ENCODE peak calls at places on chromosomes 4 and X, in seven cellular contexts. C is osteocyte, J is GM04504, S is MV-4-11, B is NCI-H2171 treated with DMSO at 0.1 percent for 48 hours, O is Peyer's patch, P is neural progenitor cell. G is an unnamed sample.

GRCh38 chr4:111399523-111400135 is 745.6 kb upstream of the FAM241A start:
- DNase-seq in C (no peak), J (no peak), S (no peak), B (peak), O (no peak), P (no peak), G (no peak)

GRCh38 chr4:88286897-88287296 is 2.5 kb upstream of the PPM1K start:
- DNase-seq in C (no peak), J (no peak), S (no peak), B (no peak), O (no peak), P (no peak), G (no peak)

GRCh38 chrX:13377537-13377936 is 57.7 kb upstream of the ATXN3L start:
- DNase-seq in C (no peak), J (peak), S (peak), B (peak), O (no peak), P (no peak), G (no peak)

GRCh38 chr4:135244605-135245146 is 1043.1 kb upstream of the PABPC4L start:
- DNase-seq in C (no peak), J (no peak), S (no peak), B (no peak), O (no peak), P (no peak), G (no peak)

GRCh38 chr4:181264908-181265307 is 978.3 kb upstream of the TENM3 start:
- DNase-seq in C (no peak), J (no peak), S (no peak), B (no peak), O (no peak), P (peak), G (no peak)

GRCh38 chr4:1590244-1590643 is 93.9 kb downstream of the FAM53A start:
- DNase-seq in C (no peak), J (no peak), S (no peak), B (no peak), O (no peak), P (no peak), G (no peak)

GRCh38 chrX:133544105-133544504 is 128.8 kb upstream of the GPC4 start:
- DNase-seq in C (no peak), J (peak), S (peak), B (no peak), O (no peak), P (no peak), G (no peak)

GRCh38 chrX:19658030-19658429 is 142.7 kb upstream of the MAP3K15 start:
- DNase-seq in C (no peak), J (no peak), S (no peak), B (no peak), O (no peak), P (no peak), G (no peak)

GRCh38 chr4:156084312-156084811 is 130.7 kb upstream of the CTSO start:
- DNase-seq in C (no peak), J (no peak), S (no peak), B (no peak), O (no peak), P (no peak), G (no peak)

GRCh38 chr4:12595986-12596385 is 888.2 kb downstream of the RAB28 start:
- DNase-seq in C (no peak), J (no peak), S (no peak), B (no peak), O (no peak), P (no peak), G (no peak)

GRCh38 chrX:150643271-150643670 is 49.9 kb upstream of the MTMR1 start:
- DNase-seq in C (no peak), J (no peak), S (no peak), B (no peak), O (no peak), P (no peak), G (no peak)

GRCh38 chr4:56130609-56131150 is 181.9 kb downstream of the CEP135 start:
- DNase-seq in C (no peak), J (no peak), S (no peak), B (no peak), O (no peak), P (no peak), G (no peak)

GRCh38 chrX:24561121-24561520 is 86.0 kb downstream of the PCYT1B start:
- DNase-seq in C (no peak), J (no peak), S (peak), B (no peak), O (no peak), P (peak), G (no peak)

GRCh38 chr4:148163011-148163410 is 279.2 kb downstream of the NR3C2 start:
- DNase-seq in C (no peak), J (no peak), S (no peak), B (no peak), O (no peak), P (no peak), G (no peak)

GRCh38 chr4:56127698-56128097 is 179.0 kb downstream of the CEP135 start:
- DNase-seq in C (no peak), J (no peak), S (no peak), B (no peak), O (no peak), P (peak), G (no peak)

GRCh38 chr4:123640271-123640670 is 243.7 kb downstream of the SPRY1 start:
- DNase-seq in C (no peak), J (no peak), S (no peak), B (no peak), O (no peak), P (no peak), G (no peak)

GRCh38 chr4:20839957-20840356 is 139.7 kb downstream of the PACRGL start:
- DNase-seq in C (no peak), J (peak), S (no peak), B (no peak), O (no peak), P (no peak), G (no peak)

GRCh38 chr4:87092389-87093141 is 127.9 kb downstream of the KLHL8 start:
- DNase-seq in C (no peak), J (peak), S (no peak), B (peak), O (peak), P (no peak), G (no peak)

GRCh38 chrX:103329991-103330390 is at the start of gene TCEAL7:
- DNase-seq in C (no peak), J (no peak), S (no peak), B (no peak), O (no peak), P (peak), G (no peak)

GRCh38 chrX:55312655-55313054 is 47.9 kb upstream of the PAGE3 start:
- DNase-seq in C (no peak), J (no peak), S (no peak), B (no peak), O (no peak), P (no peak), G (no peak)

GRCh38 chrX:41449615-41450014 is 2.5 kb downstream of the NYX start:
- DNase-seq in C (no peak), J (peak), S (peak), B (no peak), O (no peak), P (no peak), G (no peak)

GRCh38 chrX:63441717-63442116 is 90.6 kb upstream of the SPIN4 start:
- DNase-seq in C (no peak), J (no peak), S (no peak), B (no peak), O (no peak), P (no peak), G (no peak)

GRCh38 chrX:53682885-53683555 is 3.5 kb downstream of the HUWE1 start:
- DNase-seq in C (no peak), J (no peak), S (peak), B (peak), O (no peak), P (peak), G (peak)

GRCh38 chrX:24081661-24082154 is 27.0 kb downstream of the EIF2S3 start:
- DNase-seq in C (peak), J (peak), S (peak), B (peak), O (peak), P (peak), G (peak)

GRCh38 chr4:42819863-42820514 is 72.5 kb upstream of the GRXCR1 start:
- DNase-seq in C (no peak), J (no peak), S (no peak), B (no peak), O (no peak), P (no peak), G (no peak)